ENCODE peak calls at places on chromosomes 5 and 9, in four cellular contexts. M, Z, A and G are unnamed samples.

GRCh38 chr5:30099634-30100033 is 1093.9 kb upstream of the CDH6 start:
- DNase-seq in M (no peak), Z (no peak), A (no peak), G (no peak)

GRCh38 chr9:17942498-17942897 is 363.6 kb downstream of the SH3GL2 start:
- DNase-seq in M (no peak), Z (peak; percentile 15), A (no peak), G (no peak)

GRCh38 chr5:131634666-131634995 is 398 bp downstream of the RAPGEF6 start:
- DNase-seq in M (peak; percentile 55), Z (no peak), A (no peak), G (peak; percentile 82)

GRCh38 chr5:91469517-91470165 is 86.5 kb upstream of the ARRDC3 start:
- DNase-seq in M (peak; percentile 96), Z (no peak), A (peak; percentile 1), G (no peak)

GRCh38 chr5:41445937-41446563 is 64.4 kb downstream of the PLCXD3 start:
- DNase-seq in M (no peak), Z (no peak), A (no peak), G (no peak)

GRCh38 chr5:58025825-58026224 is 434.1 kb downstream of the PLK2 start:
- DNase-seq in M (no peak), Z (no peak), A (no peak), G (no peak)

GRCh38 chr5:159340511-159340910 is 10.2 kb upstream of the IL12B start:
- DNase-seq in M (no peak), Z (no peak), A (no peak), G (no peak)

GRCh38 chr5:117486291-117486690 is 911.7 kb upstream of the SEMA6A start:
- DNase-seq in M (no peak), Z (no peak), A (no peak), G (no peak)

GRCh38 chr5:126525630-126526245 is 69.3 kb downstream of the ALDH7A1 start:
- DNase-seq in M (no peak), Z (peak; percentile 66), A (no peak), G (peak; percentile 55)

GRCh38 chr5:54785729-54786548 is 199.5 kb downstream of the ESM1 start:
- DNase-seq in M (no peak), Z (no peak), A (peak; percentile 36), G (no peak)

GRCh38 chr5:1173485-1174070 is 27.8 kb upstream of the SLC6A19 start:
- DNase-seq in M (no peak), Z (no peak), A (no peak), G (no peak)

GRCh38 chr5:125011014-125011413 is 264.6 kb upstream of the ZNF608 start:
- DNase-seq in M (no peak), Z (no peak), A (no peak), G (no peak)

GRCh38 chr9:134970719-134971118 is 53.0 kb upstream of the FCN1 start:
- DNase-seq in M (no peak), Z (no peak), A (no peak), G (no peak)

GRCh38 chr9:97502984-97503861 is 1.8 kb downstream of the TMOD1 start:
- DNase-seq in M (no peak), Z (peak; percentile 32), A (no peak), G (no peak)

GRCh38 chr9:137304383-137305059 is 2.5 kb upstream of the NRARP start:
- DNase-seq in M (peak; percentile 21), Z (no peak), A (no peak), G (no peak)

GRCh38 chr9:74696520-74696919 is 191.2 kb downstream of the TRPM6 start:
- DNase-seq in M (no peak), Z (no peak), A (no peak), G (no peak)

GRCh38 chr9:20732118-20732517 is 48.1 kb downstream of the FOCAD start:
- DNase-seq in M (no peak), Z (no peak), A (no peak), G (no peak)

GRCh38 chr5:31131381-31131811 is 62.1 kb upstream of the CDH6 start:
- DNase-seq in M (no peak), Z (no peak), A (no peak), G (no peak)

GRCh38 chr5:179238628-179238970 is 106.7 kb downstream of the ADAMTS2 start:
- DNase-seq in M (no peak), Z (no peak), A (no peak), G (no peak)

GRCh38 chr5:119022017-119022745 is 33.8 kb upstream of the DTWD2 start:
- DNase-seq in M (peak; percentile 75), Z (peak; percentile 20), A (no peak), G (no peak)

GRCh38 chr5:157860898-157861894 is 2.3 kb upstream of the CLINT1 start:
- DNase-seq in M (no peak), Z (peak; percentile 85), A (no peak), G (no peak)

GRCh38 chr9:16901589-16901988 is 31.1 kb upstream of the BNC2 start:
- DNase-seq in M (no peak), Z (no peak), A (no peak), G (no peak)

GRCh38 chr9:35616681-35617459 is 1.3 kb downstream of the CD72 start:
- DNase-seq in M (peak; percentile 41), Z (peak; percentile 51), A (no peak), G (peak; percentile 68)

GRCh38 chr5:56357426-56357825 is 124.3 kb upstream of the ANKRD55 start:
- DNase-seq in M (no peak), Z (no peak), A (no peak), G (no peak)

GRCh38 chr9:89442501-89442978 is 55.4 kb downstream of the SEMA4D start:
- DNase-seq in M (no peak), Z (no peak), A (no peak), G (no peak)

GRCh38 chr9:89676281-89676680 is 71.5 kb downstream of the GADD45G start:
- DNase-seq in M (no peak), Z (peak; percentile 81), A (no peak), G (no peak)

GRCh38 chr9:116319480-116319879 is 165.9 kb downstream of the PAPPA start:
- DNase-seq in M (no peak), Z (no peak), A (no peak), G (no peak)

GRCh38 chr9:136462664-136463063 is 20.2 kb downstream of the SEC16A start:
- DNase-seq in M (no peak), Z (no peak), A (no peak), G (no peak)

GRCh38 chr5:95895771-95896170 is 65.9 kb downstream of the ELL2 start:
- DNase-seq in M (no peak), Z (no peak), A (no peak), G (no peak)

GRCh38 chr5:180130291-180130869 is 58.8 kb upstream of the RNF130 start:
- DNase-seq in M (no peak), Z (no peak), A (no peak), G (no peak)

GRCh38 chr9:134171316-134172197 is 7.2 kb upstream of the RNU6ATAC start:
- DNase-seq in M (no peak), Z (no peak), A (no peak), G (no peak)

GRCh38 chr9:98532574-98532973 is 176.2 kb downstream of the GABBR2 start:
- DNase-seq in M (no peak), Z (no peak), A (no peak), G (no peak)

GRCh38 chr5:33713087-33713486 is 178.7 kb downstream of the ADAMTS12 start:
- DNase-seq in M (peak; percentile 82), Z (no peak), A (no peak), G (no peak)

GRCh38 chr5:37836173-37837100 is 3.4 kb downstream of the GDNF start:
- DNase-seq in M (no peak), Z (no peak), A (no peak), G (peak; percentile 69)